ENCODE peak calls at places on chromosomes 5 and 9, in five cellular contexts. N, F, T, C and X are unnamed samples. For H3K36me3, the result is how much of the 10 kb centered on the place peaks cover.

GRCh38 chr5:36300927-36301540 is 668 bp downstream of the RANBP3L start:
- ATAC-seq in C (no peak), N (no peak), T (no peak), F (no peak), X (no peak)

GRCh38 chr9:16679327-16679821 is 191.1 kb downstream of the BNC2 start:
- ATAC-seq in C (no peak), T (peak), N (no peak), F (peak), X (no peak)

GRCh38 chr5:153835891-153836515 is 202.7 kb downstream of the FAM114A2 start:
- ATAC-seq in C (no peak), F (no peak), N (no peak), T (no peak), X (no peak)

GRCh38 chr5:44360919-44361625 is 28.1 kb downstream of the FGF10 start:
- ATAC-seq in F (no peak), T (no peak), C (no peak), N (no peak), X (no peak)

GRCh38 chr9:23746317-23746716 is 79.7 kb downstream of the ELAVL2 start:
- ATAC-seq in C (no peak), F (no peak), N (no peak), T (peak), X (no peak)

GRCh38 chr5:160887780-160888179 is 35.8 kb upstream of the ATP10B start:
- ATAC-seq in F (no peak), N (no peak), C (peak), T (no peak), X (no peak)

GRCh38 chr5:36569456-36569855 is 37.0 kb upstream of the SLC1A3 start:
- ATAC-seq in F (no peak), C (no peak), T (no peak), N (no peak), X (peak)

GRCh38 chr5:158737536-158738027 is 362.1 kb downstream of the EBF1 start:
- ATAC-seq in T (no peak), N (no peak), C (no peak), F (peak), X (no peak)

GRCh38 chr5:74822288-74822687 is 43.9 kb downstream of the FAM169A start:
- ATAC-seq in F (no peak), T (no peak), C (no peak), N (no peak), X (no peak)

GRCh38 chr5:80275347-80275746 is 19.5 kb upstream of the SERINC5 start:
- ATAC-seq in F (peak), T (peak), C (peak), N (peak), X (no peak)

GRCh38 chr5:126003309-126003708 is 419.9 kb upstream of the GRAMD2B start:
- ATAC-seq in C (no peak), N (no peak), F (no peak), T (no peak), X (no peak)

GRCh38 chr9:23554691-23555090 is 271.3 kb downstream of the ELAVL2 start:
- ATAC-seq in N (no peak), T (no peak), F (no peak), C (no peak), X (no peak)

GRCh38 chr9:137113385-137114159 is 961 bp downstream of the DPP7 start:
- ATAC-seq in C (no peak), T (no peak), N (peak), F (peak), X (no peak)

GRCh38 chr5:5492087-5492933 is 69.8 kb downstream of the ICE1 start:
- ATAC-seq in T (peak), C (peak), N (peak), F (peak), X (no peak)

GRCh38 chr5:41871866-41872265 is 1.6 kb upstream of the OXCT1 start:
- ATAC-seq in F (no peak), C (no peak), T (no peak), N (no peak), X (no peak)

GRCh38 chr5:69494481-69494880 is 1.9 kb downstream of the OCLN start:
- ATAC-seq in N (no peak), T (no peak), C (no peak), F (no peak), X (no peak)

GRCh38 chr9:20479419-20480155 is 142.7 kb downstream of the MLLT3 start:
- ATAC-seq in T (peak), N (no peak), C (no peak), F (no peak), X (no peak)

GRCh38 chr5:134763221-134763620 is 4.6 kb downstream of the DDX46 start:
- ATAC-seq in C (no peak), N (no peak), T (no peak), F (no peak), X (no peak)

GRCh38 chr9:111610149-111610548 is 10.7 kb upstream of the PTGR1 start:
- ATAC-seq in C (no peak), F (no peak), T (no peak), N (no peak), X (no peak)

GRCh38 chr5:2742921-2743679 is 8.4 kb downstream of the IRX2 start:
- ATAC-seq in N (no peak), F (peak), C (no peak), T (no peak), X (no peak)

GRCh38 chr5:124740055-124740454 is 6.4 kb downstream of the ZNF608 start:
- ATAC-seq in T (no peak), F (no peak), N (no peak), C (no peak), X (no peak)

GRCh38 chr5:135328128-135328687 is 70.8 kb downstream of the MACROH2A1 start:
- ATAC-seq in C (no peak), N (no peak), F (no peak), T (no peak), X (no peak)

GRCh38 chr5:116068028-116068632 is 16.7 kb upstream of the COMMD10 start:
- ATAC-seq in N (peak), T (peak), F (no peak), C (peak), X (no peak)

GRCh38 chr9:125346351-125346750 is 84.7 kb downstream of the GAPVD1 start:
- ATAC-seq in F (no peak), T (no peak), N (no peak), C (peak), X (no peak)
- H3K36me3 ChIP-seq in F (under half), T (under half), N (under half), C (under half), X (under half)

GRCh38 chr5:151682240-151682639 is 4.5 kb downstream of the SPARC start:
- ATAC-seq in C (no peak), F (no peak), T (no peak), N (no peak), X (no peak)
- TF ChIP-seq POLR2AphosphoS5 in C (no peak), F (no peak), T (no peak), N (no peak), X (no peak)

DNA sequence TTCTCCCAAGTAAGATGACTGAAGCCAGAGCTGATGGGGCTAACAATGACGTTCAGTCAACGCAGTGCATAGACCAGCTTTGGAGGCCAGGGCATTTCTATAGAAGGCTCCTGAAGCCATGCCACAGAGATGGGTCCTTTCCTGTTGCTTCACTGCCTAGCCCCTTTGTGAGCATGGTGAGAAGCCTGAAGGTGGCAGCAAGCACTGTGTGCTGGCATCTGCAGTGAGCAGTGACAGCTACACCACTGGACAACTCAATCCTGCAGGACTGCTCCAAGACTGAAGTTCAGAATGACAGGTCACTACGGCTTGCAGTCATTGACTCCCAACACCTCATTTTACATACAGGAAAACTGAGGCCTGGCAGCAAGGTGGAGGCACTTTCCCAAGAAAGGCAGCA is 229.0 kb downstream of the TSSK1B start:
- ATAC-seq in N (peak), T (no peak), F (peak), C (peak), X (no peak)
- TF ChIP-seq CTCF in N (no peak), T (no peak), F (peak), C (peak), X (no peak)

DNA sequence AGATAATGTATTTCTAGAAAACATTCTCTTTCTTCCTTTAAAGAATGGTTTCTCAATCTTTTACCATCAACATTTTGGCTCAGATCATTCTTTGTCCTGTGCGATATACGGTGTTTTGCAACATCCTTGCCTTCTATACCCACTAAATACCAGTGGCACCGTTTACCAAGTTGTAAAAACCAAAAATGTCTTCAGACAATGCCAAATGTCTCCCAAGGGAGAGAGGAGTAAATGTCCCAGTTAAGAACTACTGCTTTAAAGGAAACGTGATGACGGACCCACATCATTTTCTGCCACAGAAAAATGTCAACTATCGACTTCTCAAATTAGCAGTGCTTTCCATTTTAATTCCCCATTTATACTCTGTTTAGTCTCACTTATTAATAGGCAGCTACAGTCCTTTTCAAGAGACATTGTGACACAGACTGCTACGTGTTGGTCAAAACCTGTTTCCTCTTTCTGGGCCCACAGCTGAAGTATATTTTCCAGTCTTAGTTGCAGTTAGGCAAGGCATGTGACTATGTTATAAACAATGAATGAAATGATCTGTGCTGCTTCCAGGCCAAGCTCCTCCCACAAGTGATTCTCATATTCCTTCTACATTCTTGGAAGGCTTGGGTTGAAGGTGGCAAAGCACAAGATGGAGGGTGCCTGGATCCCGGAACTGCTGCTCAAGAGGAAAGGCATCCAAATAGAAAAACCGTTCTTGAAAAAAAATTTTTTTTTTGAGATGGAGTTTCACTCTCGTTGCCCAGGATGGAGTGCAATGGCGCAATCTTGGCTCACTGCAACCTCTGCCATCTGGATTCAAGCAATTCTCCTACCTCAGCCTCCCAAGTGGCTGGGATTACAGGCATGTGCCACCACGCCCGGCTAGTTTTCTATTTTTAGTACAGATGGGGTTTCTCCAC is 8.8 kb downstream of the PRXL2C start:
- ATAC-seq in N (no peak), T (peak), F (no peak), C (no peak), X (peak)
- H3K36me3 ChIP-seq in N (under half), T (under half), F (under half), C (under half), X (half or more)

GRCh38 chr5:180328296-180329137 is 24.6 kb downstream of the GFPT2 start:
- ATAC-seq in F (peak), T (peak), C (peak), N (peak), X (peak)
- TF ChIP-seq POLR2AphosphoS5 in F (no peak), T (no peak), C (no peak), N (no peak), X (no peak)

GRCh38 chr9:35905912-35906679 is at the start of gene HRCT1:
- ATAC-seq in F (no peak), N (peak), T (no peak), C (peak), X (peak)
- TF ChIP-seq CTCF in F (no peak), N (no peak), T (no peak), C (no peak), X (peak)

GRCh38 chr9:120393386-120394057 is 186.4 kb downstream of the CDK5RAP2 start:
- ATAC-seq in F (no peak), C (no peak), T (no peak), N (no peak), X (no peak)
- H3K36me3 ChIP-seq in F (under half), C (under half), T (under half), N (under half), X (half or more)